ENCODE peak calls at places on chromosomes 13 and 19, in five cellular contexts. One of them, this sample, is unnamed.

GRCh38 chr19:8069116-8069973 is 16.8 kb downstream of the CCL25 start:
- DNase-seq in testis: peak
- DNase-seq in MM.1S: peak
- DNase-seq in keratinocyte: no peak
- DNase-seq in cardiac muscle cell: no peak
- DNase-seq in this sample: peak

GRCh38 chr13:32824671-32825070 is 191.6 kb upstream of the KL start:
- DNase-seq in testis: no peak
- DNase-seq in MM.1S: no peak
- DNase-seq in keratinocyte: peak
- DNase-seq in cardiac muscle cell: no peak
- DNase-seq in this sample: no peak

GRCh38 chr19:7575426-7576040 is 20.1 kb upstream of the CAMSAP3 start:
- DNase-seq in testis: no peak
- DNase-seq in MM.1S: no peak
- DNase-seq in keratinocyte: no peak
- DNase-seq in cardiac muscle cell: no peak
- DNase-seq in this sample: peak

GRCh38 chr13:114053026-114053425 is 79.2 kb upstream of the C13orf46 start:
- DNase-seq in testis: no peak
- DNase-seq in MM.1S: no peak
- DNase-seq in keratinocyte: no peak
- DNase-seq in cardiac muscle cell: no peak
- DNase-seq in this sample: no peak

GRCh38 chr13:110758195-110758594 is 44.7 kb downstream of the ING1 start:
- DNase-seq in testis: no peak
- DNase-seq in MM.1S: no peak
- DNase-seq in keratinocyte: no peak
- DNase-seq in cardiac muscle cell: no peak
- DNase-seq in this sample: no peak

GRCh38 chr19:6536138-6536671 is 5.4 kb downstream of the TNFSF9 start:
- DNase-seq in testis: peak
- DNase-seq in MM.1S: peak
- DNase-seq in keratinocyte: peak
- DNase-seq in cardiac muscle cell: peak
- DNase-seq in this sample: peak

GRCh38 chr19:30666301-30666803 is 294.2 kb downstream of the ZNF536 start:
- DNase-seq in testis: peak
- DNase-seq in MM.1S: peak
- DNase-seq in keratinocyte: no peak
- DNase-seq in cardiac muscle cell: peak
- DNase-seq in this sample: peak

GRCh38 chr13:111503905-111504695 is 183.7 kb downstream of the TEX29 start:
- DNase-seq in testis: no peak
- DNase-seq in MM.1S: no peak
- DNase-seq in keratinocyte: no peak
- DNase-seq in cardiac muscle cell: no peak
- DNase-seq in this sample: no peak

DNA sequence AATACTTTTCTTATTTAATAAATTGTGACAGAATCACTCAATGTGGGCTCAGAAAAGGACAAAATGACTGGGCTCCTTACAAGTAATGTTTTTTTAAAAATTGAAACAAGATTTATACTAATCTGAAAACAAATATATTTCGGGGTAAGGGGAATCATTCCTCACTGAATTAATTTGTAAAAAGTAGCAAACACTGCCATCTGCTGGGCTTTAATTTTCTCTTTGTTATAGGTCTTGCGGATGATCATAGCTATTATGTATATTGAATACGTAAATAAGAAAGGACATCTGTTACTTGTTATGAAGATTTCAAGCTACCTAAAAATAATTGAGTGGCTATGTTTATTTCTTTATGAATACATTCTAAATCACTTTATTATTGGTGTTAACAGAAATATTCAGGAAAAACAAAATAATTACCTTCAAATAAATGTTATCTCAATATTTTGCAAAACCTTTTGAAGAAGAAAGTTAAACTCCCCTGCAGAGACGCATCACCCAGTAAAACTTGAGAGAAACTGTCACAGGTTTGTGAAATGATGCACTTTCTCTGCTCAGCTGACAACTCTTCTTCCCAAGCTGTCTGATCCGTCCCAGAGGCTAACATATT is 17.8 kb upstream of the ENOX1 start:
- DNase-seq in testis: no peak
- DNase-seq in MM.1S: peak
- DNase-seq in keratinocyte: no peak
- DNase-seq in cardiac muscle cell: peak
- DNase-seq in this sample: peak
- TF ChIP-seq CTCF in testis: peak
- TF ChIP-seq CTCF in MM.1S: peak
- TF ChIP-seq CTCF in keratinocyte: no peak
- TF ChIP-seq CTCF in cardiac muscle cell: peak
- TF ChIP-seq CTCF in this sample: peak

GRCh38 chr13:62512194-62513141 is 1096.8 kb upstream of the PCDH20 start:
- DNase-seq in testis: peak
- DNase-seq in MM.1S: peak
- DNase-seq in keratinocyte: no peak
- DNase-seq in cardiac muscle cell: peak
- DNase-seq in this sample: peak

GRCh38 chr13:62510906-62511655 is 1095.4 kb upstream of the PCDH20 start:
- DNase-seq in testis: no peak
- DNase-seq in MM.1S: peak
- DNase-seq in keratinocyte: no peak
- DNase-seq in cardiac muscle cell: no peak
- DNase-seq in this sample: peak
- H3K4me3 ChIP-seq in testis: no peak
- H3K4me3 ChIP-seq in MM.1S: peak
- H3K4me3 ChIP-seq in keratinocyte: no peak
- H3K4me3 ChIP-seq in cardiac muscle cell: no peak
- H3K4me3 ChIP-seq in this sample: peak

DNA sequence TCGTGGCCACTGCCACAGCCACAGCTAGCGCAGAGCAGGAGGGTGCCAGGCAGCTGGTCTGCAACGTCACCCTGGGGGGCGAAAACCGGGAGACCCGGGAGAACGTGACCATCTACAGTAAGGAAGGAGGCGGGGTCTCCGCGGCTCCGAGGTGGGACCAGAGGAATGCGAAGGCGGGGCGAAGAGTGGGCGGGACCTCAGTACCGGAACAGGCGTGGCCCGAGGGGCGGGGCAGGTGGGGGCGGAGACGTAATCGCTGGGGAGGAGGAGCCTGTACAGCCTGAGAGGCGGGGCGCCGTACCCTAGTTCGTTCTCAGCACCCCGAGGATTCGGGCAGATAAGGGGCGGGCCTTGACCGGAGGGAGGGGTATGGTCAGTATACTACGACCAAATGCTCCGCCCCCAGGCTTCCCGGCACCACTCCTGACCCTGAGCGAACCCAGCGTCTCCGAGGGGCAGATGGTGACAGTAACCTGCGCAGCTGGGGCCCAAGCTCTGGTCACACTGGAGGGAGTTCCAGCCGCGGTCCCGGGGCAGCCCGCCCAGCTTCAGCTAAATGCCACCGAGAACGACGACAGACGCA is 2.5 kb downstream of the ICAM5 start:
- DNase-seq in testis: peak
- DNase-seq in MM.1S: peak
- DNase-seq in keratinocyte: no peak
- DNase-seq in cardiac muscle cell: peak
- DNase-seq in this sample: peak
- TF ChIP-seq CTCF in testis: no peak
- TF ChIP-seq CTCF in MM.1S: no peak
- TF ChIP-seq CTCF in keratinocyte: no peak
- TF ChIP-seq CTCF in cardiac muscle cell: no peak
- TF ChIP-seq CTCF in this sample: no peak

DNA sequence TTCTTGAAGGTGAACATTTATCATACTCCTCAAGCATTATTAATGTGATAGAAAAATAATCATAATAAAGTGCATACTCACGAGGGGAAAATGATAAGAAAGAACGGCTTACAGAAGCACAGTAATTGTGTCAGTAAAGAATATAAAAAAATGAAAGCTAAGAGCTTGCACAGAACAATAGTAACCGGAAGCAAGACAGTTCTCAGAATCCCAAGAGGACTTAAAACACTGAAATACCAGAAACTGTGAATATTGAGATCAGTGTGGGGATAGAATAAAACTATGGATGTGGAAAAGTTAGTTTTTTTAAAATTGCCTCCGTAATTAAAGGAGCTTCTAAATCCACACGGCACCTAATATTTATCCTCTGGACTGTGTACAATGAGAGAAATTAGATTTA is 482.7 kb downstream of the SLITRK6 start:
- DNase-seq in testis: no peak
- DNase-seq in MM.1S: no peak
- DNase-seq in keratinocyte: no peak
- DNase-seq in cardiac muscle cell: no peak
- DNase-seq in this sample: no peak
- H3K4me3 ChIP-seq in testis: no peak
- H3K4me3 ChIP-seq in MM.1S: no peak
- H3K4me3 ChIP-seq in keratinocyte: no peak
- H3K4me3 ChIP-seq in cardiac muscle cell: no peak
- H3K4me3 ChIP-seq in this sample: no peak

GRCh38 chr19:14686411-14686810 is 3.4 kb upstream of the ZNF333 start:
- DNase-seq in testis: no peak
- DNase-seq in MM.1S: peak
- DNase-seq in keratinocyte: no peak
- DNase-seq in cardiac muscle cell: peak
- DNase-seq in this sample: peak
- TF ChIP-seq CTCF in testis: no peak
- TF ChIP-seq CTCF in MM.1S: peak
- TF ChIP-seq CTCF in keratinocyte: peak
- TF ChIP-seq CTCF in cardiac muscle cell: peak
- TF ChIP-seq CTCF in this sample: no peak

DNA sequence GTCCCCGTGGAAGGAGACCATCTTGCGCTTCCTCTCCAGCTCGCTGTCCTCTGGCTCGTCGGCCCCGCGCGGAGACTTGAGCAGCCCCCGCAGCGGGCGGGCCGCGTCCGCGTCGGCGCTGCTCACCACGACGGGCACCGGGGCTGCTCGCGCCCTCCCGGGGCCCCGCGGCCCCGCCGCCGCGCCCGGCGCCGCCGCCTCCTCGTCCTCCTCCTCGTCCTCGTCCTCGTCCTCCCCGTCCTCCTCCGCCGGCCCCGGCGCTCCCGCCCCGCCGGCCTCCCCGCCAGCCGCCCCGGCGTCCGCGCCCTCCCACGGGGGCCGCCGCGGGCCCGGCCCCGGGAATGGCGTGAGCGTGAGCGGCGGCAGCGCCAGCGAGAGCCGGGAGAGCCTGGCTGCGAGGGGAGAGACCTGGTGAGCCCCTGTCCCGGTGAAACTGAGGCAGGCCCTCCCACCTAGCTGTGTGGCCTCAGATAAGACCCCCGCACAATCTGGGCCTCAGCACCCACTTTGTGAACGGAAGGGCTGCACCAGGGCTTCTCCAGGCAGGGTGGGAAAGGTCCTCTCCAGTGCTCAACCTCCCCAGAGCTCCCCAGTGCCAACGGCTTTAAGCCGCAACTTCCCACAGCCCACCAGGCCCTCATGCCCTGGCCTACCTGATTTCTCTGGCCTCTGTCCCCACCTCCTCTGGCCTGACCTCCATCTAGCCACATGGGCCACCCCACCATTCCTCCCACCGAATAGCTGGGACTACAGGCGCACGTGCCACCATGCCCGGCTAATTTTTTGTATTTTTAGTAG is 17.7 kb downstream of the LMTK3 start:
- DNase-seq in testis: no peak
- DNase-seq in MM.1S: no peak
- DNase-seq in keratinocyte: no peak
- DNase-seq in cardiac muscle cell: peak
- DNase-seq in this sample: no peak
- H3K4me3 ChIP-seq in testis: peak
- H3K4me3 ChIP-seq in MM.1S: peak
- H3K4me3 ChIP-seq in keratinocyte: peak
- H3K4me3 ChIP-seq in cardiac muscle cell: peak
- H3K4me3 ChIP-seq in this sample: no peak

DNA sequence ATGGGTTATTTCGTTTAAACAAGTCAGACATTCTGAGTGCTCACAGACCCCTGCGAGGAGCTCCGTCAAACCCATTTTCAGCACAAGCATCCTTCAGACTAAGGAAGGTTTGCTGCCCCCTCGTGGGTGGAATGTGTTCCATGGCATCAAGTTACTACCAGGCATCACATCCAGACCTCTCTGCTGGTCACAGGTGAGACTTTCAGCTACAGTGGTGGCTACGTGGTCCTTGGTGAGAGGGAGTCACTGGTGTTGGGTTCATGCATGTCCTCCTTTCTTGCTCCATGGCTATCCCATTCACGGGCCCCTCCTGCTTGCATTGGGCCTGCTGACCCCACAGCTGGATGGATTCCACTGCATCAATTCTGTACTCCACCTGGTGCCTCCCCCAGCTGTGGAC is 9.1 kb upstream of the LILRB5 start:
- DNase-seq in testis: peak
- DNase-seq in MM.1S: peak
- DNase-seq in keratinocyte: peak
- DNase-seq in cardiac muscle cell: peak
- DNase-seq in this sample: peak
- TF ChIP-seq CTCF in testis: peak
- TF ChIP-seq CTCF in MM.1S: peak
- TF ChIP-seq CTCF in keratinocyte: peak
- TF ChIP-seq CTCF in cardiac muscle cell: peak
- TF ChIP-seq CTCF in this sample: peak

GRCh38 chr19:11944656-11945055 is 19.7 kb downstream of the ZNF700 start:
- DNase-seq in testis: no peak
- DNase-seq in MM.1S: no peak
- DNase-seq in keratinocyte: no peak
- DNase-seq in cardiac muscle cell: no peak
- DNase-seq in this sample: no peak
- H3K4me3 ChIP-seq in testis: no peak
- H3K4me3 ChIP-seq in MM.1S: no peak
- H3K4me3 ChIP-seq in keratinocyte: no peak
- H3K4me3 ChIP-seq in cardiac muscle cell: no peak
- H3K4me3 ChIP-seq in this sample: no peak

DNA sequence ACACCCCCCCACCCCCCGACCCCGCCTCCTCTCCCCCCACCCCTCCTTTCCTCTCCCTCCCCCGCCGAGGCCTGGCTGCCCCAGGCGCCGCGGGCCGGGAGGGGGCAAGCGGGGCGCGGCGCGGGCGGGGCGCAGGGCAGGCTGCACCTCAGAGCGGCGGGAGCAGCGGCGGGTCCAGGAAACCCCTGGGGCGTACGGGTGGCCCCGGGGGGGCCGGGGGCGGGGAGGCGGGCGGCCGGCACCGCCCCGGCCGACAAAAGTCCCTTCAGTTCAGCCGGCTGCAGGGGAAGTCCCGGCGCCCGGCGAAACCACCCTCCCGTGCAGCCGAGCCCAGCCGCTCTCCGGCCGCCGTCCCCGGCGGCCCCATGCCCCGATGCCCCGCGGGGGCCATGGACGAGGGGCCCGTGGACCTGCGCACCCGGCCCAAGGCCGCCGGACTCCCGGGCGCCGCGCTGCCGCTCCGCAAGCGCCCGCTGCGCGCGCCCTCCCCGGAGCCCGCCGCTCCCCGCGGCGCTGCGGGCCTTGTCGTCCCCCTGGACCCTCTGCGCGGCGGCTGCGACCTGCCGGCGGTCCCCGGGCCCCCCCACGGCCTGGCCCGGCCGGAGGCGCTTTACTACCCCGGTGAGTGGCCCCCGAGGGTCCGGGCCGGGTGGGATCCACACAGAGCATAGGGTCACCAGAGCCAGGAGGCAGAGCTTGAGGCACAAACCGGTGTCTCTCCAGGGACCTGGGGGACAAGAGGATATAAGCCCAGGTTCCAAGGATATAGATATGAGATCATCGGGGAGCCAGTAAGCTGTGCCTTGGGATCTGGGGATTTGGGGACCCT is at the start of gene BCL3:
- DNase-seq in testis: peak
- DNase-seq in MM.1S: peak
- DNase-seq in keratinocyte: no peak
- DNase-seq in cardiac muscle cell: peak
- DNase-seq in this sample: peak
- TF ChIP-seq CTCF in testis: no peak
- TF ChIP-seq CTCF in MM.1S: no peak
- TF ChIP-seq CTCF in keratinocyte: no peak
- TF ChIP-seq CTCF in cardiac muscle cell: no peak
- TF ChIP-seq CTCF in this sample: no peak